ENCODE peak calls at places on chromosomes 1 and 21, in nine cellular contexts. B is PC-9; S is CD4-positive, alpha-beta T cell; A is progenitor cell of endocrine pancreas; F is heart left ventricle; Y is lower lobe of right lung; L is pancreas; O is transverse colon; X is psoas muscle. G is an unnamed sample.

GRCh38 chr1:149995927-149996326 is 14.6 kb downstream of the OTUD7B start:
- DNase-seq in B (peak), S (no peak), A (no peak), F (no peak), Y (no peak), L (no peak), O (no peak), X (no peak), G (no peak)

GRCh38 chr1:71521655-71522264 is 440.9 kb upstream of the ZRANB2 start:
- DNase-seq in B (peak), S (no peak), A (no peak), F (no peak), Y (no peak), L (no peak), O (peak), X (no peak), G (no peak)

GRCh38 chr1:34918609-34919561 is 10.6 kb downstream of the DLGAP3 start:
- DNase-seq in B (no peak), S (no peak), A (no peak), F (no peak), Y (peak), L (no peak), O (no peak), X (peak), G (no peak)

GRCh38 chr1:23469372-23469982 is 14.5 kb downstream of the ASAP3 start:
- DNase-seq in B (no peak), S (no peak), A (no peak), F (no peak), Y (no peak), L (no peak), O (no peak), X (no peak), G (no peak)

GRCh38 chr21:39561128-39561527 is 51.6 kb upstream of the B3GALT5 start:
- DNase-seq in B (no peak), S (no peak), A (no peak), F (no peak), Y (no peak), L (no peak), O (no peak), X (no peak), G (no peak)

GRCh38 chr1:166184897-166185296 is 18.1 kb upstream of the FAM78B start:
- DNase-seq in B (no peak), S (no peak), A (no peak), F (no peak), Y (no peak), L (no peak), O (no peak), X (no peak), G (no peak)

GRCh38 chr1:221392453-221392852 is 349.4 kb downstream of the DUSP10 start:
- DNase-seq in B (peak), S (no peak), A (no peak), F (no peak), Y (no peak), L (no peak), O (peak), X (peak), G (no peak)

GRCh38 chr1:29279896-29280779 is 43.8 kb downstream of the PTPRU start:
- DNase-seq in B (no peak), S (no peak), A (no peak), F (no peak), Y (no peak), L (no peak), O (no peak), X (no peak), G (no peak)

GRCh38 chr1:55214214-55214902 is 806 bp downstream of the USP24 start:
- DNase-seq in B (peak), S (no peak), A (peak), F (peak), Y (peak), L (peak), O (peak), X (peak), G (peak)

GRCh38 chr1:159068877-159069276 is 7.7 kb downstream of the AIM2 start:
- DNase-seq in B (no peak), S (no peak), A (no peak), F (no peak), Y (no peak), L (no peak), O (no peak), X (no peak), G (no peak)

GRCh38 chr1:37831809-37832208 is 23.8 kb upstream of the YRDC start:
- DNase-seq in B (no peak), S (no peak), A (no peak), F (no peak), Y (no peak), L (no peak), O (no peak), X (no peak), G (no peak)

GRCh38 chr1:115478933-115479551 is 141.0 kb upstream of the NGF start:
- DNase-seq in B (no peak), S (no peak), A (no peak), F (no peak), Y (peak), L (peak), O (peak), X (no peak), G (no peak)

GRCh38 chr21:42256316-42256715 is 37.4 kb downstream of the ABCG1 start:
- DNase-seq in B (no peak), S (no peak), A (no peak), F (peak), Y (no peak), L (no peak), O (no peak), X (peak), G (no peak)

GRCh38 chr1:233730809-233731208 is 116.9 kb downstream of the KCNK1 start:
- DNase-seq in B (no peak), S (no peak), A (no peak), F (no peak), Y (no peak), L (no peak), O (no peak), X (no peak), G (no peak)

GRCh38 chr1:56788588-56788987 is 30.6 kb downstream of the FYB2 start:
- DNase-seq in B (peak), S (no peak), A (no peak), F (no peak), Y (peak), L (no peak), O (peak), X (peak), G (no peak)

GRCh38 chr1:241630476-241630875 is 9.7 kb downstream of the CHML start:
- DNase-seq in B (no peak), S (no peak), A (no peak), F (no peak), Y (no peak), L (no peak), O (no peak), X (no peak), G (no peak)

GRCh38 chr1:94514095-94514727 is 27.3 kb downstream of the F3 start:
- DNase-seq in B (peak), S (no peak), A (peak), F (no peak), Y (no peak), L (no peak), O (no peak), X (no peak), G (no peak)

GRCh38 chr1:154816937-154817336 is 53.1 kb downstream of the KCNN3 start:
- DNase-seq in B (no peak), S (no peak), A (no peak), F (no peak), Y (no peak), L (no peak), O (no peak), X (no peak), G (no peak)

GRCh38 chr1:179929955-179930798 is 24.4 kb upstream of the CEP350 start:
- DNase-seq in B (no peak), S (no peak), A (no peak), F (no peak), Y (no peak), L (no peak), O (no peak), X (no peak), G (no peak)

GRCh38 chr1:33548721-33549120 is 76.3 kb downstream of the ZSCAN20 start:
- DNase-seq in B (no peak), S (no peak), A (no peak), F (no peak), Y (no peak), L (no peak), O (no peak), X (no peak), G (no peak)

GRCh38 chr1:160667896-160668295 is 21.1 kb upstream of the SLAMF1 start:
- DNase-seq in B (no peak), S (no peak), A (no peak), F (no peak), Y (no peak), L (no peak), O (no peak), X (no peak), G (no peak)

GRCh38 chr1:176949033-176949662 is 215.4 kb downstream of the ASTN1 start:
- DNase-seq in B (peak), S (no peak), A (peak), F (peak), Y (peak), L (peak), O (peak), X (peak), G (no peak)

GRCh38 chr1:25118554-25118953 is 113.7 kb downstream of the SYF2 start:
- DNase-seq in B (no peak), S (no peak), A (no peak), F (no peak), Y (no peak), L (no peak), O (no peak), X (no peak), G (no peak)

GRCh38 chr1:185441608-185442007 is 124.6 kb upstream of the IVNS1ABP start:
- DNase-seq in B (peak), S (no peak), A (no peak), F (no peak), Y (no peak), L (no peak), O (no peak), X (no peak), G (no peak)

GRCh38 chr1:171179323-171180227 is 5.5 kb upstream of the FMO2 start:
- DNase-seq in B (no peak), S (no peak), A (no peak), F (no peak), Y (no peak), L (no peak), O (no peak), X (no peak), G (no peak)

GRCh38 chr1:216212826-216213225 is 210.4 kb downstream of the USH2A start:
- DNase-seq in B (no peak), S (no peak), A (no peak), F (no peak), Y (no peak), L (no peak), O (no peak), X (no peak), G (no peak)

GRCh38 chr1:245260116-245260882 is 105.5 kb downstream of the KIF26B start:
- DNase-seq in B (no peak), S (no peak), A (no peak), F (no peak), Y (no peak), L (no peak), O (no peak), X (no peak), G (no peak)

GRCh38 chr21:34548782-34549376 is 36.9 kb upstream of the KCNE1 start:
- DNase-seq in B (no peak), S (no peak), A (no peak), F (no peak), Y (no peak), L (no peak), O (no peak), X (no peak), G (no peak)

GRCh38 chr1:8259498-8260290 is 58.2 kb upstream of the SLC45A1 start:
- DNase-seq in B (peak), S (no peak), A (no peak), F (no peak), Y (peak), L (peak), O (peak), X (peak), G (no peak)

GRCh38 chr1:78048446-78048845 is 2.7 kb downstream of the GIPC2 start:
- DNase-seq in B (no peak), S (no peak), A (no peak), F (no peak), Y (no peak), L (no peak), O (no peak), X (no peak), G (no peak)

DNA sequence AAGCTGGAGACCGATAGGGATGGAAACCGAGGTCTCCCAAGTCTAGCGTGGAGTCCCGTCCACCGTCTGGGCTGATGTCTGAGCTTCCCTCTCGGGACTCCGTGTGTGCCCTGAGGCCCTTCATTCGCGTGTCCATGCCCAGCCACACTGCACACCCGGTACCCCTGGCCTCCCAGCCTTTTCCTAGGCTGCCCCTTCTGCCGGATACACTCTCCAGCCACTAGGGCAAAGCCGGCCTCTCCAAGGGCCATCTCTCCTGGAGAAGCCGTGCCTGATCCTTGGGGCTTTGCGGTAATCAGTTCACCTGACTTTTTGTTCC is 49.4 kb upstream of the SLC2A1 start:
- DNase-seq in B (peak), S (no peak), A (no peak), F (no peak), Y (no peak), L (no peak), O (no peak), X (no peak), G (no peak)
- TF ChIP-seq CTCF in B (no peak), S (no peak), A (peak), F (no peak), Y (no peak), L (no peak), O (no peak), X (no peak), G (no peak)

GRCh38 chr21:45014747-45015468 is 59.5 kb upstream of the ADARB1 start:
- DNase-seq in B (no peak), S (no peak), A (no peak), F (no peak), Y (peak), L (no peak), O (no peak), X (no peak), G (no peak)
- TF ChIP-seq CTCF in B (no peak), S (no peak), A (no peak), F (no peak), Y (no peak), L (no peak), O (no peak), X (no peak), G (no peak)

GRCh38 chr1:31064685-31065309 is 720 bp downstream of the PUM1 start:
- DNase-seq in B (no peak), S (no peak), A (no peak), F (no peak), Y (peak), L (no peak), O (peak), X (no peak), G (peak)

GRCh38 chr1:31062867-31063380 is 2.6 kb downstream of the PUM1 start:
- DNase-seq in B (no peak), S (no peak), A (no peak), F (no peak), Y (no peak), L (no peak), O (no peak), X (no peak), G (no peak)

GRCh38 chr1:31063636-31064035 is 1.9 kb downstream of the PUM1 start:
- DNase-seq in B (no peak), S (no peak), A (no peak), F (no peak), Y (no peak), L (no peak), O (no peak), X (no peak), G (no peak)

GRCh38 chr1:31064115-31064514 is 1.4 kb downstream of the PUM1 start:
- DNase-seq in B (no peak), S (no peak), A (no peak), F (no peak), Y (no peak), L (no peak), O (no peak), X (no peak), G (no peak)

GRCh38 chr1:31065310-31066217 is at the start of gene PUM1:
- DNase-seq in B (peak), S (peak), A (peak), F (peak), Y (peak), L (peak), O (peak), X (peak), G (peak)
- TF ChIP-seq CTCF in B (no peak), S (no peak), A (no peak), F (no peak), Y (no peak), L (peak), O (peak), X (peak), G (no peak)

GRCh38 chr1:4172659-4173599 is 272.9 kb upstream of the C1orf174 start:
- DNase-seq in B (no peak), S (no peak), A (no peak), F (no peak), Y (no peak), L (no peak), O (no peak), X (no peak), G (no peak)
- TF ChIP-seq CTCF in B (no peak), S (no peak), A (peak), F (no peak), Y (no peak), L (no peak), O (no peak), X (no peak), G (no peak)